ENCODE peak calls at places on chromosomes 11 and 22, in four cellular contexts. One of them, this sample, is unnamed.

GRCh38 chr11:10293423-10294288 is at the start of gene SBF2:
- DNase-seq in mesendoderm: peak
- DNase-seq in H9: peak
- DNase-seq in H1: no peak
- DNase-seq in this sample: peak

GRCh38 chr11:117197516-117198456 is 1.4 kb upstream of the TAGLN start:
- DNase-seq in H1: peak
- DNase-seq in H9: peak
- DNase-seq in mesendoderm: peak
- DNase-seq in this sample: peak

GRCh38 chr11:86571273-86571948 is 101.0 kb downstream of the ME3 start:
- DNase-seq in mesendoderm: peak
- DNase-seq in H9: peak
- DNase-seq in H1: peak
- DNase-seq in this sample: no peak

GRCh38 chr22:32926600-32926999 is 125.1 kb downstream of the TIMP3 start:
- DNase-seq in mesendoderm: peak
- DNase-seq in H1: no peak
- DNase-seq in H9: peak
- DNase-seq in this sample: peak

GRCh38 chr11:65274734-65275682 is 13.2 kb downstream of the POLA2 start:
- DNase-seq in H1: peak
- DNase-seq in H9: peak
- DNase-seq in mesendoderm: peak
- DNase-seq in this sample: peak

GRCh38 chr11:30760341-30760740 is 174.2 kb upstream of the MPPED2 start:
- DNase-seq in H1: no peak
- DNase-seq in mesendoderm: no peak
- DNase-seq in H9: no peak
- DNase-seq in this sample: peak

GRCh38 chr11:123742778-123743177 is 1.3 kb upstream of the ZNF202 start:
- DNase-seq in H9: no peak
- DNase-seq in mesendoderm: peak
- DNase-seq in H1: no peak
- DNase-seq in this sample: no peak

GRCh38 chr11:69465236-69466000 is 16.0 kb upstream of the LINC01488 start:
- DNase-seq in H9: no peak
- DNase-seq in H1: no peak
- DNase-seq in mesendoderm: no peak
- DNase-seq in this sample: no peak

GRCh38 chr22:32204856-32205722 is at the start of gene RFPL2:
- DNase-seq in H9: peak
- DNase-seq in H1: no peak
- DNase-seq in mesendoderm: peak
- DNase-seq in this sample: peak

GRCh38 chr11:68749061-68749491 is 2.2 kb downstream of the TESMIN start:
- DNase-seq in mesendoderm: no peak
- DNase-seq in H9: peak
- DNase-seq in H1: no peak
- DNase-seq in this sample: peak

GRCh38 chr11:78050964-78051831 is 12.5 kb upstream of the THRSP start:
- DNase-seq in H9: peak
- DNase-seq in mesendoderm: peak
- DNase-seq in H1: no peak
- DNase-seq in this sample: peak

GRCh38 chr11:106076421-106076922 is 675 bp downstream of the KBTBD3 start:
- DNase-seq in H1: no peak
- DNase-seq in H9: no peak
- DNase-seq in mesendoderm: no peak
- DNase-seq in this sample: no peak

GRCh38 chr22:39306456-39307361 is 12.7 kb downstream of the RPL3 start:
- DNase-seq in H9: peak
- DNase-seq in H1: no peak
- DNase-seq in mesendoderm: peak
- DNase-seq in this sample: no peak

GRCh38 chr11:92628401-92629292 is 340.8 kb upstream of the MTNR1B start:
- DNase-seq in H9: no peak
- DNase-seq in H1: no peak
- DNase-seq in mesendoderm: no peak
- DNase-seq in this sample: peak

GRCh38 chr22:29593923-29594322 is 9.5 kb upstream of the NF2 start:
- DNase-seq in mesendoderm: no peak
- DNase-seq in H9: no peak
- DNase-seq in H1: no peak
- DNase-seq in this sample: no peak

GRCh38 chr22:38238519-38239051 is 34.2 kb downstream of the TMEM184B start:
- DNase-seq in mesendoderm: no peak
- DNase-seq in H1: no peak
- DNase-seq in H9: no peak
- DNase-seq in this sample: peak

GRCh38 chr11:120223793-120224192 is 13.0 kb downstream of the OAF start:
- DNase-seq in H9: no peak
- DNase-seq in H1: no peak
- DNase-seq in mesendoderm: no peak
- DNase-seq in this sample: no peak

GRCh38 chr11:16792426-16792825 is 54.0 kb downstream of the C11orf58 start:
- DNase-seq in H9: no peak
- DNase-seq in H1: no peak
- DNase-seq in mesendoderm: no peak
- DNase-seq in this sample: no peak

GRCh38 chr11:16607675-16608644 is 130.5 kb upstream of the C11orf58 start:
- DNase-seq in mesendoderm: peak
- DNase-seq in H1: no peak
- DNase-seq in H9: peak
- DNase-seq in this sample: peak

GRCh38 chr11:114140826-114141225 is 81.3 kb downstream of the ZBTB16 start:
- DNase-seq in H1: no peak
- DNase-seq in H9: no peak
- DNase-seq in mesendoderm: no peak
- DNase-seq in this sample: no peak

GRCh38 chr22:42299586-42300285 is 29.3 kb upstream of the TCF20 start:
- DNase-seq in mesendoderm: peak
- DNase-seq in H9: peak
- DNase-seq in H1: no peak
- DNase-seq in this sample: no peak

GRCh38 chr22:49642741-49643140 is 184.9 kb downstream of the BRD1 start:
- DNase-seq in H1: no peak
- DNase-seq in H9: no peak
- DNase-seq in mesendoderm: no peak
- DNase-seq in this sample: no peak
- H4K5ac ChIP-seq in H1: no peak
- H4K5ac ChIP-seq in H9: no peak
- H4K5ac ChIP-seq in mesendoderm: no peak
- H4K5ac ChIP-seq in this sample: no peak

DNA sequence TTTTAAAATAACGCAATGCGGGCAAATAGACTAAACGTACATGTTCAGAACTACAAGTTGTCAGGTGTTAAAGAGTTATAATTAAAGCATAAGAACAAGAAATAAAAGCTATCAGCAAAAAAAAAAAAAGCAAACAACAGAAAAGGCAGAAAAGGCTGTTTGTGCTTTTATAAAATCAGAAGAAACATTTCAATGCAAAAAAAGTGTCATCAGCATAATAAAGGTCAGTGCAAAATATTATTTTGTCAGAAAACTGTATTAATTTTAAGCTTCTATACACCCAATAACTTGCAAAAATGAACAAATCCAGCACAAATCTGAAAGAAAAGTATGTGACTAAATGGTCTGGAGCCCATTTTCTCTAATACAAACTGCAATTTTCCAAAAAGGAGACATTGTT is 23.6 kb downstream of the XKR3 start:
- DNase-seq in H1: no peak
- DNase-seq in H9: no peak
- DNase-seq in mesendoderm: no peak
- DNase-seq in this sample: no peak
- H4K5ac ChIP-seq in H1: no peak
- H4K5ac ChIP-seq in H9: no peak
- H4K5ac ChIP-seq in mesendoderm: no peak
- H4K5ac ChIP-seq in this sample: no peak

GRCh38 chr22:18076060-18076497 is 1.7 kb upstream of the PEX26 start:
- DNase-seq in mesendoderm: peak
- DNase-seq in H9: peak
- DNase-seq in H1: no peak
- DNase-seq in this sample: peak
- H4K5ac ChIP-seq in mesendoderm: no peak
- H4K5ac ChIP-seq in H9: no peak
- H4K5ac ChIP-seq in H1: no peak
- H4K5ac ChIP-seq in this sample: no peak

DNA sequence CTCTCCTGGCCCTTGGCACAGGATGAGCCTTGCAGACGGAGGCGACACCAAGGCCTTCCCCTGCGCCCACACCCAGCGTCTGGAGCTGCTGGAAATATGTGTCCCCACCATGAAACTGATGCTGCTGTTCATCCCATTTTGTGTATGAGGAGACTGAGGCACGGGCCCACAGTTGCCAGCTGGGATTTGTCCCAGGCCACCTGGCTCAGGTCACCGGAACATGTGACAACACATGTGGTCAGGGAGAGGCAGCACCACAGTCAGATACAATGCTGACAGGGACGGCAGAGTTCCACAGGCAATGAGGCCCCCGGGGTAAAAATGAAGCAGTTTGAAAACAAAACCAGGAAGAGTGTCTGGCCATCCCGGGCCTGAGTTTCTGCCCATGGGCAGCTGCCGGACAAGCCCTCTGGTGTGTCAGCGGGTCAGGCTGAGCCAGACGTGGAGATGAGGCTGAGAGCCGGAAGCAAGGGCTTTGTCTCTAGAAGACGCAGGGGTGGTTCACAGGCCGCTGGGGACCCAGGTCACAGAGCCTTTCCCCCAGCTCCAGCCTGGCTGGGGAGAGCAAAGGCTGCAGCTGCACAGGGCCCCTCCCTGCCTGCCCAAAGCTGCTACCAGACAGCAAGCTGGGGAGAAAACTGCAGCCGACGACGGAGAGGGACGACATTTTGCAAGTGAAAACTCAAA is 80.7 kb downstream of the CDKN1C start:
- DNase-seq in mesendoderm: no peak
- DNase-seq in H9: peak
- DNase-seq in H1: no peak
- DNase-seq in this sample: no peak
- H4K5ac ChIP-seq in mesendoderm: no peak
- H4K5ac ChIP-seq in H9: no peak
- H4K5ac ChIP-seq in H1: no peak
- H4K5ac ChIP-seq in this sample: no peak

This sample was measured in IMR-90.